ENCODE peak calls at places on chromosomes 12 and 14, in eight cellular contexts. X is ELF-1, D is GM06990, Z is NCI-H748 treated with DMSO at 0.1 percent for 48 hours, J is naive B cell, G is GOT3, P is HuH-7.5, V is bronchial epithelial cell. H is an unnamed sample.
A peak's percentile ranks its signal among the peaks of the same experiment; 100 is the strongest.

GRCh38 chr14:64778114-64778754 is 74.0 kb downstream of the PLEKHG3 start:
- DNase-seq in X (no peak), D (no peak), Z (no peak), J (no peak), G (no peak), P (no peak), V (no peak), H (no peak)

GRCh38 chr12:9674226-9674590 is 4.7 kb downstream of the CLEC2D start:
- DNase-seq in X (no peak), D (peak; percentile 38), Z (no peak), J (no peak), G (no peak), P (no peak), V (no peak), H (no peak)

GRCh38 chr12:71476513-71476912 is 36.9 kb downstream of the LGR5 start:
- DNase-seq in X (no peak), D (no peak), Z (no peak), J (no peak), G (peak; percentile 65), P (no peak), V (peak; percentile 39), H (peak; percentile 55)

GRCh38 chr14:20848316-20848954 is 42.8 kb upstream of the RNASE3 start:
- DNase-seq in X (no peak), D (no peak), Z (no peak), J (no peak), G (no peak), P (no peak), V (peak; percentile 86), H (peak; percentile 20)

GRCh38 chr12:110073049-110073831 is 24.9 kb upstream of the C12orf76 start:
- DNase-seq in X (no peak), D (peak; percentile 24), Z (peak; percentile 40), J (peak; percentile 18), G (no peak), P (no peak), V (no peak), H (peak; percentile 48)

GRCh38 chr14:97456958-97457357 is 659.8 kb downstream of the VRK1 start:
- DNase-seq in X (peak; percentile 4), D (peak; percentile 37), Z (no peak), J (no peak), G (no peak), P (no peak), V (peak; percentile 17), H (no peak)

GRCh38 chr14:31297701-31298344 is 90.2 kb upstream of the HECTD1 start:
- DNase-seq in X (no peak), D (no peak), Z (no peak), J (no peak), G (no peak), P (no peak), V (peak; percentile 45), H (peak; percentile 8)

GRCh38 chr12:11711675-11712327 is 62.3 kb downstream of the ETV6 start:
- DNase-seq in X (no peak), D (no peak), Z (no peak), J (no peak), G (no peak), P (no peak), V (no peak), H (no peak)

GRCh38 chr12:49828143-49829091 is at the start of gene NCKAP5L:
- DNase-seq in X (peak; percentile 97), D (peak; percentile 96), Z (peak; percentile 89), J (peak; percentile 91), G (peak; percentile 79), P (peak; percentile 94), V (peak; percentile 86), H (peak; percentile 98)

GRCh38 chr14:46259536-46259935 is 392.0 kb downstream of the RPL10L start:
- DNase-seq in X (peak; percentile 64), D (no peak), Z (no peak), J (no peak), G (no peak), P (no peak), V (no peak), H (no peak)

GRCh38 chr12:13609874-13610273 is 371.5 kb downstream of the GRIN2B start:
- DNase-seq in X (no peak), D (no peak), Z (no peak), J (no peak), G (no peak), P (no peak), V (no peak), H (no peak)

GRCh38 chr12:60387356-60387755 is 791.5 kb downstream of the SLC16A7 start:
- DNase-seq in X (no peak), D (no peak), Z (no peak), J (no peak), G (no peak), P (no peak), V (no peak), H (no peak)

GRCh38 chr14:78143489-78144145 is 26.6 kb upstream of the NRXN3 start:
- DNase-seq in X (no peak), D (no peak), Z (no peak), J (no peak), G (no peak), P (no peak), V (peak; percentile 93), H (no peak)

H was measured in AG08396.